ENCODE peak calls at places on chromosomes 1 and 21, in nine cellular contexts. U is GM12891; J is stimulated activated CD8-positive, alpha-beta memory T cell treated with anti-CD3 and anti-CD28 coated beads, Interleukin-2, amount 100 ng/mL, for 1 hour; E is nephron progenitor cell; Y is EL; V is anterior cingulate cortex; T is neural progenitor cell; B is NCI-H2171; O is endodermal cell. L is an unnamed sample.

GRCh38 chr1:22365331-22366295 is 86.0 kb upstream of the ZBTB40 start:
- DNase-seq in E (no peak), Y (no peak), U (no peak), J (no peak), O (no peak), T (no peak), V (no peak), B (peak), L (no peak)

GRCh38 chr1:2056955-2057590 is 6.9 kb downstream of the PRKCZ start:
- DNase-seq in U (no peak), V (no peak), O (no peak), B (no peak), J (no peak), T (no peak), Y (no peak), E (no peak), L (no peak)

GRCh38 chr1:115098979-115099692 is 9.8 kb upstream of the TSPAN2 start:
- DNase-seq in O (no peak), V (no peak), B (no peak), U (no peak), J (peak), T (no peak), Y (no peak), E (no peak), L (no peak)

GRCh38 chr1:204760350-204761134 is 75.0 kb upstream of the LRRN2 start:
- DNase-seq in O (no peak), E (no peak), J (no peak), V (no peak), T (no peak), B (no peak), U (no peak), Y (no peak), L (no peak)

GRCh38 chr1:41122851-41123518 is 101.5 kb upstream of the SLFNL1 start:
- DNase-seq in Y (peak), J (no peak), E (peak), U (no peak), O (peak), B (no peak), V (no peak), T (peak), L (peak)

GRCh38 chr1:26745191-26745590 is 42.6 kb upstream of the PIGV start:
- DNase-seq in T (no peak), U (no peak), V (no peak), E (no peak), J (no peak), Y (no peak), O (no peak), B (no peak), L (no peak)

GRCh38 chr1:89613928-89614327 is 19.0 kb upstream of the LRRC8C start:
- DNase-seq in Y (no peak), O (no peak), E (no peak), T (no peak), V (no peak), J (no peak), U (no peak), B (no peak), L (no peak)

GRCh38 chr1:180310095-180310494 is 80.0 kb downstream of the LHX4 start:
- DNase-seq in B (no peak), J (no peak), U (no peak), V (no peak), E (no peak), O (no peak), T (no peak), Y (peak), L (no peak)

GRCh38 chr21:17671733-17672132 is 59.0 kb upstream of the BTG3 start:
- DNase-seq in E (no peak), V (no peak), J (no peak), O (no peak), Y (no peak), U (no peak), T (no peak), B (no peak), L (no peak)

GRCh38 chr1:153728305-153729066 is 636 bp downstream of the INTS3 start:
- DNase-seq in V (peak), O (peak), E (peak), T (peak), Y (peak), B (peak), U (no peak), J (peak), L (peak)

GRCh38 chr21:42466700-42467612 is 29.1 kb downstream of the RSPH1 start:
- DNase-seq in U (no peak), E (no peak), O (peak), J (no peak), Y (peak), T (peak), V (no peak), B (no peak), L (no peak)

GRCh38 chr1:53625766-53626520 is 113.0 kb downstream of the GLIS1 start:
- DNase-seq in O (peak), T (no peak), Y (no peak), U (no peak), B (no peak), E (no peak), V (no peak), J (no peak), L (no peak)

GRCh38 chr1:51850420-51851297 is 27.9 kb downstream of the NRDC start:
- DNase-seq in O (no peak), J (no peak), B (peak), Y (no peak), U (no peak), T (no peak), E (no peak), V (no peak), L (no peak)

GRCh38 chr1:119554188-119554587 is 47.2 kb downstream of the HSD3B1 start:
- DNase-seq in B (no peak), U (no peak), O (peak), Y (peak), V (no peak), E (no peak), J (no peak), T (no peak), L (no peak)

GRCh38 chr1:56964349-56964748 is 1.5 kb downstream of the C8B start:
- DNase-seq in U (no peak), Y (no peak), O (no peak), V (no peak), T (no peak), J (no peak), B (no peak), E (no peak), L (no peak)

GRCh38 chr21:31920275-31920674 is 47.5 kb downstream of the HUNK start:
- DNase-seq in E (no peak), T (no peak), V (no peak), Y (no peak), U (no peak), O (no peak), J (no peak), B (no peak), L (no peak)

GRCh38 chr1:185813401-185813979 is 79.3 kb downstream of the HMCN1 start:
- DNase-seq in V (no peak), B (peak), Y (peak), J (no peak), E (no peak), T (peak), U (no peak), O (no peak), L (no peak)

GRCh38 chr1:1433804-1434130 is 1.7 kb upstream of the VWA1 start:
- DNase-seq in T (peak), U (peak), J (no peak), B (no peak), Y (peak), O (peak), E (peak), V (no peak), L (peak)

GRCh38 chr1:231990388-231990787 is 363.8 kb downstream of the DISC1 start:
- DNase-seq in J (no peak), O (no peak), V (no peak), B (no peak), U (no peak), E (no peak), Y (no peak), T (no peak), L (no peak)